ENCODE peak calls at places on chromosomes 5 and 9, in four cellular contexts. S is T-helper 22 cell, O is right atrium auricular region, H is GM20000. V is an unnamed sample.

GRCh38 chr9:131045300-131046092 is 36.5 kb downstream of the LAMC3 start:
- DNase-seq in S (no peak), O (no peak), H (no peak), V (no peak)

GRCh38 chr5:56759521-56759920 is 55.8 kb upstream of the MAP3K1 start:
- DNase-seq in S (no peak), O (no peak), H (no peak), V (peak)

GRCh38 chr5:65209341-65209740 is 272.4 kb downstream of the ADAMTS6 start:
- DNase-seq in S (no peak), O (no peak), H (no peak), V (no peak)

GRCh38 chr5:39755986-39756385 is 331.2 kb upstream of the DAB2 start:
- DNase-seq in S (no peak), O (no peak), H (no peak), V (no peak)

GRCh38 chr9:121984726-121985402 is 108.2 kb downstream of the TTLL11 start:
- DNase-seq in S (no peak), O (no peak), H (no peak), V (no peak)

GRCh38 chr9:76200730-76201129 is 193.5 kb downstream of the RFK start:
- DNase-seq in S (no peak), O (no peak), H (no peak), V (no peak)

GRCh38 chr5:102866315-102866693 is 111.2 kb downstream of the PAM start:
- DNase-seq in S (no peak), O (no peak), H (no peak), V (no peak)

GRCh38 chr5:54725391-54726280 is 208.1 kb downstream of the SNX18 start:
- DNase-seq in S (no peak), O (no peak), H (no peak), V (no peak)

GRCh38 chr9:136882109-136882946 is 4.0 kb upstream of the TRAF2 start:
- DNase-seq in S (peak), O (peak), H (peak), V (peak)

GRCh38 chr9:131709741-131710499 is 30.0 kb downstream of the RAPGEF1 start:
- DNase-seq in S (peak), O (no peak), H (peak), V (no peak)

GRCh38 chr9:70477907-70478480 is 63.5 kb upstream of the KLF9 start:
- DNase-seq in S (no peak), O (no peak), H (no peak), V (no peak)

GRCh38 chr9:92671323-92671722 is 1.4 kb upstream of the IPPK start:
- DNase-seq in S (no peak), O (peak), H (no peak), V (no peak)

GRCh38 chr9:131423171-131423581 is 29.3 kb downstream of the PRRC2B start:
- DNase-seq in S (no peak), O (peak), H (peak), V (peak)

GRCh38 chr5:113212244-113212920 is 222.4 kb downstream of the TSSK1B start:
- DNase-seq in S (no peak), O (no peak), H (no peak), V (no peak)

GRCh38 chr5:159735749-159736660 is 180.3 kb upstream of the ADRA1B start:
- DNase-seq in S (no peak), O (no peak), H (no peak), V (no peak)

GRCh38 chr5:93899026-93899600 is 157.7 kb upstream of the POU5F2 start:
- DNase-seq in S (no peak), O (no peak), H (peak), V (no peak)

GRCh38 chr5:73265641-73266040 is 92.6 kb downstream of the TMEM174 start:
- DNase-seq in S (no peak), O (no peak), H (no peak), V (peak)

GRCh38 chr5:71533614-71534013 is 53.5 kb upstream of the MCCC2 start:
- DNase-seq in S (no peak), O (no peak), H (peak), V (no peak)

GRCh38 chr5:159459132-159459627 is 128.9 kb upstream of the IL12B start:
- DNase-seq in S (no peak), O (no peak), H (no peak), V (no peak)

GRCh38 chr9:127862075-127863011 is 7.9 kb upstream of the ENG start:
- DNase-seq in S (no peak), O (peak), H (peak), V (peak)

GRCh38 chr9:136531904-136532798 is 13.7 kb downstream of the NOTCH1 start:
- DNase-seq in S (no peak), O (no peak), H (no peak), V (no peak)

GRCh38 chr5:35117960-35118359 is 70.2 kb upstream of the AGXT2 start:
- DNase-seq in S (no peak), O (no peak), H (peak), V (no peak)

GRCh38 chr5:43121565-43122484 is 1.1 kb downstream of the ZNF131 start:
- DNase-seq in S (no peak), O (peak), H (peak), V (no peak)

GRCh38 chr5:54882841-54883240 is 102.6 kb downstream of the ESM1 start:
- DNase-seq in S (no peak), O (no peak), H (no peak), V (no peak)

GRCh38 chr5:135671052-135671451 is 92.3 kb upstream of the CXCL14 start:
- DNase-seq in S (no peak), O (no peak), H (no peak), V (no peak)

GRCh38 chr5:17221843-17222614 is 4.6 kb downstream of the BASP1 start:
- DNase-seq in S (no peak), O (no peak), H (no peak), V (no peak)

GRCh38 chr5:56833325-56833724 is 18.0 kb downstream of the MAP3K1 start:
- DNase-seq in S (no peak), O (no peak), H (no peak), V (no peak)

GRCh38 chr5:16902846-16903245 is 33.2 kb downstream of the MYO10 start:
- DNase-seq in S (no peak), O (no peak), H (no peak), V (no peak)

GRCh38 chr5:168803541-168803940 is 224.4 kb upstream of the PANK3 start:
- DNase-seq in S (no peak), O (no peak), H (no peak), V (no peak)

GRCh38 chr9:33320568-33321261 is 30.4 kb downstream of the NFX1 start:
- DNase-seq in S (no peak), O (no peak), H (no peak), V (no peak)

GRCh38 chr5:35202319-35203111 is 27.8 kb downstream of the PRLR start:
- DNase-seq in S (no peak), O (no peak), H (peak), V (no peak)

GRCh38 chr5:174045470-174046025 is at the start of gene NSG2:
- DNase-seq in S (no peak), O (peak), H (peak), V (peak)

GRCh38 chr5:141094481-141095262 is at the start of gene PCDHB2:
- DNase-seq in S (no peak), O (no peak), H (no peak), V (no peak)

GRCh38 chr9:91191443-91192378 is 170.0 kb downstream of the AUH start:
- DNase-seq in S (no peak), O (no peak), H (no peak), V (no peak)

GRCh38 chr5:116842514-116842924 is 267.9 kb upstream of the SEMA6A start:
- DNase-seq in S (no peak), O (no peak), H (no peak), V (no peak)

GRCh38 chr9:90921969-90922368 is 120.3 kb downstream of the SYK start:
- DNase-seq in S (no peak), O (no peak), H (no peak), V (no peak)

V was measured in ureter.